ENCODE peak calls at places on chromosome 1, in seven cellular contexts. I is ovary, Z is uterus, N is sigmoid colon, A is Peyer's patch, S is left ventricle myocardium inferior, T is retinal pigment epithelial cell. U is an unnamed sample.

GRCh38 chr1:203906932-203907331 is 45.5 kb downstream of the SNRPE start:
- DNase-seq in I (no peak), Z (no peak), N (no peak), A (no peak), S (no peak), T (peak; percentile 74), U (peak; percentile 61)

GRCh38 chr1:27418326-27418761 is 25.9 kb downstream of the GPR3 start:
- DNase-seq in I (no peak), Z (peak; percentile 87), N (peak; percentile 95), A (peak; percentile 51), S (peak; percentile 66), T (peak; percentile 58), U (peak; percentile 63)

GRCh38 chr1:4636186-4636585 is 18.2 kb upstream of the AJAP1 start:
- DNase-seq in I (no peak), Z (no peak), N (peak; percentile 11), A (no peak), S (no peak), T (no peak), U (no peak)

GRCh38 chr1:171457412-171457811 is 27.9 kb upstream of the PRRC2C start:
- DNase-seq in I (no peak), Z (no peak), N (no peak), A (no peak), S (no peak), T (no peak), U (peak; percentile 56)

GRCh38 chr1:193767891-193768290 is 581.5 kb upstream of the B3GALT2 start:
- DNase-seq in I (no peak), Z (no peak), N (no peak), A (no peak), S (no peak), T (peak; percentile 4), U (peak; percentile 19)

GRCh38 chr1:36732038-36732402 is 249.3 kb upstream of the CSF3R start:
- DNase-seq in I (no peak), Z (no peak), N (no peak), A (no peak), S (no peak), T (no peak), U (no peak)

GRCh38 chr1:220666349-220666748 is 23.8 kb upstream of the C1orf115 start:
- DNase-seq in I (no peak), Z (no peak), N (no peak), A (no peak), S (no peak), T (no peak), U (no peak)

GRCh38 chr1:218383051-218383450 is 37.9 kb downstream of the TGFB2 start:
- DNase-seq in I (no peak), Z (no peak), N (no peak), A (no peak), S (no peak), T (no peak), U (no peak)

GRCh38 chr1:11981378-11982009 is 1.2 kb downstream of the MFN2 start:
- DNase-seq in I (no peak), Z (no peak), N (no peak), A (no peak), S (no peak), T (no peak), U (no peak)

GRCh38 chr1:154971341-154971998 is 923 bp upstream of the SHC1 start:
- DNase-seq in I (peak; percentile 67), Z (peak; percentile 71), N (peak; percentile 85), A (no peak), S (peak; percentile 41), T (no peak), U (no peak)

GRCh38 chr1:154972517-154973343 is 1.8 kb upstream of the CKS1B start:
- DNase-seq in I (peak; percentile 68), Z (peak; percentile 71), N (peak; percentile 78), A (no peak), S (peak; percentile 52), T (peak; percentile 84), U (peak; percentile 74)

GRCh38 chr1:154973344-154974085 is 966 bp upstream of the CKS1B start:
- DNase-seq in I (peak; percentile 98), Z (peak; percentile 99), N (peak; percentile 98), A (peak; percentile 96), S (peak; percentile 96), T (peak; percentile 89), U (peak; percentile 77)

GRCh38 chr1:154970631-154971340 is at the start of gene SHC1:
- DNase-seq in I (peak; percentile 96), Z (peak; percentile 97), N (peak; percentile 99), A (peak; percentile 48), S (peak; percentile 94), T (peak; percentile 61), U (no peak)

GRCh38 chr1:154972213-154972516 is 1.6 kb upstream of the SHC1 start:
- DNase-seq in I (no peak), Z (no peak), N (no peak), A (no peak), S (no peak), T (peak; percentile 30), U (no peak)
- H3K4me3 ChIP-seq in I (no peak overlapping the region), Z (no peak overlapping the region), N (no peak overlapping the region), A (peak overlapping the region; percentile 70), S (peak overlapping the region; percentile 82), T (peak overlapping the region; percentile 85), U (peak overlapping the region; percentile 80)

GRCh38 chr1:43072314-43072713 is 99.8 kb downstream of the EBNA1BP2 start:
- DNase-seq in I (no peak), Z (no peak), N (no peak), A (no peak), S (no peak), T (no peak), U (no peak)

GRCh38 chr1:43071241-43071640 is 100.8 kb downstream of the EBNA1BP2 start:
- DNase-seq in I (no peak), Z (no peak), N (no peak), A (no peak), S (no peak), T (no peak), U (no peak)

GRCh38 chr1:43073490-43074230 is 98.4 kb downstream of the EBNA1BP2 start:
- DNase-seq in I (peak; percentile 71), Z (peak; percentile 77), N (peak; percentile 86), A (peak; percentile 73), S (peak; percentile 70), T (no peak), U (peak; percentile 10)

GRCh38 chr1:43074709-43075108 is 97.4 kb downstream of the EBNA1BP2 start:
- DNase-seq in I (no peak), Z (no peak), N (no peak), A (no peak), S (no peak), T (no peak), U (no peak)

GRCh38 chr1:43074244-43074643 is 97.8 kb downstream of the EBNA1BP2 start:
- DNase-seq in I (no peak), Z (no peak), N (no peak), A (no peak), S (no peak), T (no peak), U (no peak)
- TF ChIP-seq CTCF in I (no peak), Z (no peak), N (no peak), A (no peak), S (no peak), T (peak; percentile 47), U (peak; percentile 41)

GRCh38 chr1:209672705-209673630 is 2.2 kb upstream of the G0S2 start:
- DNase-seq in I (no peak), Z (no peak), N (no peak), A (peak; percentile 25), S (no peak), T (no peak), U (no peak)
- H3K4me3 ChIP-seq in I (no peak overlapping the region), Z (no peak overlapping the region), N (no peak overlapping the region), A (no peak overlapping the region), S (no peak overlapping the region), T (no peak overlapping the region), U (no peak overlapping the region)

DNA sequence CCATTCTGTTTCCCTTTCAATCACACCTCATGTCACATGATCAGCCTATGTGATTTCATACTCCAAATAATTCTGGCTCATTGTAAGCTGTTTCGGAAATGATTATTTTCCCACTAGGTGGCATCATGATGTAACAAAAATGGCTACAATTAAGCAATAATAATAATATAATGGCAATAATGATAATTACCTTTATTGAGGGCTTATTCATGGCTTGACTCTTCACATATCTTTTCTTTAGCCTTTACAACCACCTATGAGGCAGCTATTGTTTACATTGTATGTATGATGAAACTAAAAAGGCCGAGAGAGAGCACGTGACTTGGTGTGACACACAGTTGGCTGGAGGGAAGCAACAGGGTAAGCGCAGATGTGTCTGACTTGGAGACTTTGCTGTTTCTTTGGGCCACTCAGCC is 12.5 kb upstream of the KPRP start:
- DNase-seq in I (no peak), Z (no peak), N (no peak), A (no peak), S (no peak), T (no peak), U (no peak)
- TF ChIP-seq CTCF in I (no peak), Z (no peak), N (no peak), A (no peak), S (no peak), T (peak; percentile 21), U (peak; percentile 16)

GRCh38 chr1:118927826-118928225 is 60.3 kb downstream of the TBX15 start:
- DNase-seq in I (no peak), Z (no peak), N (no peak), A (no peak), S (no peak), T (no peak), U (no peak)

GRCh38 chr1:118934706-118935105 is 53.4 kb downstream of the TBX15 start:
- DNase-seq in I (no peak), Z (no peak), N (no peak), A (no peak), S (no peak), T (no peak), U (no peak)

GRCh38 chr1:118933051-118933781 is 54.9 kb downstream of the TBX15 start:
- DNase-seq in I (no peak), Z (no peak), N (no peak), A (no peak), S (no peak), T (no peak), U (no peak)

GRCh38 chr1:118928739-118929554 is 59.2 kb downstream of the TBX15 start:
- DNase-seq in I (no peak), Z (no peak), N (no peak), A (no peak), S (no peak), T (no peak), U (no peak)

GRCh38 chr1:118931876-118932275 is 56.3 kb downstream of the TBX15 start:
- DNase-seq in I (no peak), Z (no peak), N (no peak), A (no peak), S (no peak), T (no peak), U (no peak)
- H3K4me3 ChIP-seq in I (no peak overlapping the region), Z (no peak overlapping the region), N (no peak overlapping the region), A (no peak overlapping the region), S (no peak overlapping the region), T (no peak overlapping the region), U (no peak overlapping the region)